ENCODE peak calls at places on chromosomes 7 and 10, in seven cellular contexts. I is fibroblast of lung, D is WERI-Rb-1, T is psoas muscle, L is fibroblast of the aortic adventitia, U is tibial artery, N is left lung. C is an unnamed sample.

GRCh38 chr7:98870071-98870651 is 347 bp upstream of the TMEM130 start:
- DNase-seq in I (peak), D (peak), T (peak), L (peak), U (peak), N (peak), C (no peak)

GRCh38 chr7:106042196-106042611 is 69.9 kb downstream of the SYPL1 start:
- DNase-seq in I (no peak), D (no peak), T (no peak), L (no peak), U (no peak), N (no peak), C (no peak)

GRCh38 chr7:151452141-151452571 is 12.2 kb upstream of the CRYGN start:
- DNase-seq in I (no peak), D (no peak), T (no peak), L (no peak), U (no peak), N (no peak), C (peak)

GRCh38 chr10:123862421-123863188 is 29.0 kb downstream of the CPXM2 start:
- DNase-seq in I (no peak), D (no peak), T (no peak), L (no peak), U (no peak), N (no peak), C (no peak)

GRCh38 chr10:131259535-131259934 is 52.0 kb downstream of the TCERG1L start:
- DNase-seq in I (no peak), D (no peak), T (no peak), L (no peak), U (peak), N (no peak), C (no peak)

GRCh38 chr10:7561216-7561893 is 105.4 kb downstream of the ITIH5 start:
- DNase-seq in I (peak), D (no peak), T (peak), L (peak), U (peak), N (no peak), C (peak)

GRCh38 chr10:132133449-132134291 is 53.1 kb upstream of the DPYSL4 start:
- DNase-seq in I (no peak), D (no peak), T (peak), L (no peak), U (peak), N (peak), C (no peak)

GRCh38 chr10:99630439-99630838 is 10.2 kb upstream of the SLC25A28 start:
- DNase-seq in I (peak), D (no peak), T (no peak), L (peak), U (no peak), N (no peak), C (peak)

GRCh38 chr7:101299511-101300464 is 21.8 kb downstream of the IFT22 start:
- DNase-seq in I (no peak), D (peak), T (no peak), L (no peak), U (no peak), N (peak), C (no peak)

GRCh38 chr10:57579926-57580325 is 687.8 kb downstream of the IPMK start:
- DNase-seq in I (peak), D (peak), T (no peak), L (peak), U (no peak), N (no peak), C (no peak)

GRCh38 chr7:135169141-135169935 is 1.2 kb downstream of the CYREN start:
- DNase-seq in I (peak), D (peak), T (peak), L (peak), U (peak), N (no peak), C (no peak)

GRCh38 chr7:26458751-26459150 is 167.1 kb downstream of the SNX10 start:
- DNase-seq in I (no peak), D (no peak), T (no peak), L (no peak), U (no peak), N (no peak), C (no peak)

GRCh38 chr10:70649526-70649925 is 22.8 kb upstream of the ADAMTS14 start:
- DNase-seq in I (peak), D (no peak), T (no peak), L (peak), U (no peak), N (no peak), C (no peak)

GRCh38 chr7:1512781-1513656 is 8.8 kb upstream of the INTS1 start:
- DNase-seq in I (peak), D (no peak), T (peak), L (peak), U (peak), N (peak), C (peak)

GRCh38 chr7:46551603-46552002 is 630.5 kb upstream of the IGFBP3 start:
- DNase-seq in I (no peak), D (no peak), T (no peak), L (no peak), U (no peak), N (no peak), C (no peak)

GRCh38 chr10:16470747-16471146 is 33.9 kb downstream of the PTER start:
- DNase-seq in I (no peak), D (no peak), T (no peak), L (no peak), U (no peak), N (no peak), C (no peak)

GRCh38 chr10:43404675-43405221 is 4.2 kb downstream of the HNRNPF start:
- DNase-seq in I (no peak), D (no peak), T (no peak), L (no peak), U (no peak), N (no peak), C (no peak)

GRCh38 chr10:79137404-79137803 is 68.6 kb downstream of the ZMIZ1 start:
- DNase-seq in I (peak), D (no peak), T (no peak), L (no peak), U (no peak), N (peak), C (no peak)

GRCh38 chr10:119896937-119897336 is 4.4 kb downstream of the SEC23IP start:
- DNase-seq in I (no peak), D (no peak), T (no peak), L (peak), U (peak), N (no peak), C (peak)

GRCh38 chr7:7434379-7434778 is 101.3 kb downstream of the COL28A1 start:
- DNase-seq in I (no peak), D (no peak), T (no peak), L (no peak), U (no peak), N (no peak), C (no peak)

GRCh38 chr7:80656029-80656428 is 17.6 kb downstream of the CD36 start:
- DNase-seq in I (no peak), D (no peak), T (no peak), L (no peak), U (no peak), N (no peak), C (no peak)

GRCh38 chr7:88386757-88387156 is 80.1 kb upstream of the STEAP4 start:
- DNase-seq in I (no peak), D (no peak), T (no peak), L (no peak), U (no peak), N (no peak), C (no peak)

GRCh38 chr7:97873606-97874005 is 1.4 kb upstream of the ASNS start:
- DNase-seq in I (no peak), D (no peak), T (no peak), L (no peak), U (no peak), N (no peak), C (no peak)

GRCh38 chr7:128735433-128735832 is 3.7 kb upstream of the CALU start:
- DNase-seq in I (no peak), D (no peak), T (no peak), L (no peak), U (no peak), N (no peak), C (no peak)

GRCh38 chr10:127424594-127425264 is 124.4 kb upstream of the NPS start:
- DNase-seq in I (peak), D (no peak), T (peak), L (peak), U (no peak), N (no peak), C (no peak)

GRCh38 chr10:29142516-29143314 is 146.2 kb upstream of the LYZL1 start:
- DNase-seq in I (no peak), D (no peak), T (no peak), L (no peak), U (no peak), N (no peak), C (no peak)
- TF ChIP-seq CTCF in I (no peak), D (no peak), T (no peak), L (no peak), U (no peak), N (no peak), C (no peak)

GRCh38 chr10:86663046-86663345 is 5.3 kb upstream of the LDB3 start:
- DNase-seq in I (no peak), D (no peak), T (peak), L (no peak), U (peak), N (peak), C (no peak)
- TF ChIP-seq CTCF in I (no peak), D (no peak), T (no peak), L (no peak), U (no peak), N (no peak), C (no peak)

GRCh38 chr7:50537417-50537816 is 27.8 kb downstream of the DDC start:
- DNase-seq in I (no peak), D (no peak), T (no peak), L (no peak), U (no peak), N (no peak), C (no peak)

GRCh38 chr7:50533849-50534248 is 31.4 kb downstream of the DDC start:
- DNase-seq in I (no peak), D (no peak), T (no peak), L (no peak), U (no peak), N (no peak), C (no peak)

GRCh38 chr7:50531928-50532327 is 33.3 kb downstream of the DDC start:
- DNase-seq in I (peak), D (peak), T (no peak), L (no peak), U (no peak), N (no peak), C (no peak)

GRCh38 chr7:50531401-50531906 is 33.8 kb downstream of the DDC start:
- DNase-seq in I (peak), D (peak), T (no peak), L (no peak), U (no peak), N (no peak), C (no peak)

DNA sequence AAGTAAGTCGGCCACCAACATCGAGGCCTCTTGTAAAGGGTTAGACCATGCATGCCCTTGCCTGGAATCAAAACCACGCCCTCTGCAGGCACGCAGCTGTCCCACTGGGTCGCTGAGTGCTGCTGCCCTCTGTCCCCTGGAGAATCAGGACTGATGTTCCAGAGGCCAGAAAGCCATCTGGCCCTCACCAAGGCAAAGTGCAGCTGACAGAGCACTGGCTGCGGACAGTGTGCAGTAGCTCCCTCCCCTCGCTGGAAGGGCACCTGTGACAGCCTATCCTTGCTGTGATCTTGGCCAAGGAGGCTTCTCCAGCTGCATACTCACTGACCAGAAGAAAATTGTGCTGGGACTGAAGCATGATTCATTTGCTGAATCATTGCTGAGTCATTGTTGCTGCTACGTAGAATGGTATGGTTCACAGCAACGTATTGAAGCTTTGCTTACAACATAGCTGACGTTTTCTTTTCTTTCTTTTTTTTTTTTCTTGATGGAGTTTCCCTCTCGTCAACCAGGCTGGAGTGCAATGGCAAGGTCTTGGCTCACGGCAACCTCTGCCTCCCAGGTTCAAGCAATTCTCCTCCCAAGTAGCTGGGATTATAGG is 30.4 kb downstream of the DDC start:
- DNase-seq in I (peak), D (no peak), T (no peak), L (peak), U (no peak), N (no peak), C (no peak)
- TF ChIP-seq CTCF in I (no peak), D (peak), T (no peak), L (peak), U (no peak), N (no peak), C (no peak)

DNA sequence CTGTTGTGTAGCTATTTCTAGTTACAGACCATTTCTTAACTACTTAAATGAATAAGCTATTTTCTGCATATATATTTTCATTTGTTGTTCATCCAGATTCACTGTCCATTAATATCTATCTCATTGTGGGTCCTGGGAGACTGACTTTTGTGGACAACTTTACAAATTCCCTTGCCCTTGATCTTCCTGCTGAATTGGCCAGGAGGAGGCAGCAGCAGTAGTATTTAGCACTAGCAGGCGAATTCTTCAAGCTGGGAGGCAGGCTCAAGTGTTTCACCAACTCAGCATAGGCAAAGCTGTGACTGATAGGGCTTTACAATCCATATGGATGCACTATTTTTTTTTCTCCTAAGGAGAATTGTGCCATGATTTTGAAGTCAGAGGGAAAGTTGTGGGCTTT is 461.0 kb upstream of the NRG3 start:
- DNase-seq in I (no peak), D (peak), T (no peak), L (no peak), U (no peak), N (no peak), C (no peak)
- TF ChIP-seq CTCF in I (no peak), D (peak), T (no peak), L (no peak), U (no peak), N (no peak), C (no peak)

GRCh38 chr10:97234403-97234802 is 48.6 kb upstream of the SLIT1 start:
- DNase-seq in I (peak), D (no peak), T (no peak), L (peak), U (no peak), N (no peak), C (no peak)
- TF ChIP-seq CTCF in I (peak), D (peak), T (peak), L (peak), U (peak), N (peak), C (peak)

DNA sequence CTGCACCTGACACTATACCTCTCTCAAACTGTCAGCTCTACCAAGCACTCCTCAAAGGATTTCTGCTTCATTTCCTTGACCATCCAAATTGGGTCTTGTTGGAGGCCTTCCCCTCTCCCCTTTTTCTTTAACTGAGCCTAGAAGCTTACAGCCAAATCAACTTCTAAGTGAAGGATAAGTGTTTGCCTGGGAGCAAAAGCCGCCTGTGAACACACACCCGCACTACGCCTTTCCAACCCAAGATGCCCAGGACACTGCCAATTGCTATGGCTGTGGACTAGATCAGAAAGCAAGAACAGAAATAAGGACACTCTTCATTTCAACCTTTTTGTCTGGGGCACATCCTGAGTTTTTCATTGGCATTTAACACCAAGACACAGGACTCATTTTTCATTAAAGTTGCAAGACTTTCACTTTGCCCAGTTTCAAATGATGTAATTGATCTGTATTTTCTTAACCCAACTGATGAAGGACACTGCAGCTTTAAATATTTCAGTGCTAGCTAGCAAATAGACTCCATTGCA is 52.8 kb downstream of the CPEB3 start:
- DNase-seq in I (no peak), D (no peak), T (no peak), L (no peak), U (no peak), N (peak), C (no peak)
- TF ChIP-seq CTCF in I (no peak), D (no peak), T (no peak), L (no peak), U (no peak), N (no peak), C (no peak)

DNA sequence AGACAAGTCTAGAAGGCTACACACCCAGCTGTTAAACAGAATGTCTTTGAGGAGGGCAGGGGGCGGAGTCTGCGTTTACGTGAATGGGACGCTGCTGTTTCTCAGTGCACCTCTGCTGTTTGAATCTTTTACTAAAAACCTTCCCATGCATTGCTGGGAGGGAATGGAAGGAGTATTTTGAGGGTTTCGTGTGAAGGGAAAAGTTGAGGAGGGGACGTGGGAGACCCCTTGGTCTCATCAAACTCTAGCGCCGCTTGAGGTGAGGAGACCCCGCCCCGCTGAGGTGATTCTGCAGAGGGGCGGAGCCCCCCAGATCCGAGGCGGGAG is 474 bp upstream of the VCL start:
- DNase-seq in I (no peak), D (no peak), T (no peak), L (no peak), U (no peak), N (no peak), C (no peak)
- TF ChIP-seq CTCF in I (no peak), D (no peak), T (no peak), L (no peak), U (no peak), N (no peak), C (no peak)

GRCh38 chr7:95596183-95597135 is at the start of gene PDK4:
- DNase-seq in I (peak), D (peak), T (peak), L (peak), U (peak), N (peak), C (peak)
- TF ChIP-seq CTCF in I (no peak), D (no peak), T (peak), L (no peak), U (no peak), N (no peak), C (no peak)

C was measured in stomach.